ENCODE peak calls at places on chromosome 9, in seven cellular contexts. T is neural progenitor cell, H is HL-60, N is tibial artery, L is IMR-90, S is HFF-Myc, O is WERI-Rb-1. I is an unnamed sample.

GRCh38 chr9:78439192-78439865 is 142.4 kb downstream of the PSAT1 start:
- DNase-seq in L (peak), N (peak), H (peak), O (peak), T (peak), S (peak), I (peak)

GRCh38 chr9:95124582-95125359 is 192.7 kb downstream of the FANCC start:
- DNase-seq in N (no peak), H (no peak), T (peak), S (no peak), L (no peak), O (peak), I (no peak)

GRCh38 chr9:81570083-81570482 is 119.3 kb downstream of the TLE1 start:
- DNase-seq in H (no peak), T (no peak), O (no peak), L (no peak), N (no peak), S (no peak), I (no peak)

GRCh38 chr9:34578241-34579096 is 11.1 kb downstream of the CNTFR start:
- DNase-seq in T (peak), O (peak), H (no peak), L (peak), N (no peak), S (no peak), I (no peak)

GRCh38 chr9:113578877-113579269 is 115.3 kb downstream of the RGS3 start:
- DNase-seq in H (peak), N (no peak), T (no peak), O (no peak), S (peak), L (peak), I (peak)

GRCh38 chr9:6973762-6974161 is 216.0 kb downstream of the KDM4C start:
- DNase-seq in S (no peak), T (no peak), O (no peak), L (peak), N (no peak), H (peak), I (no peak)

GRCh38 chr9:87007711-87008360 is 60.5 kb upstream of the GAS1 start:
- DNase-seq in S (peak), T (no peak), H (no peak), N (no peak), O (no peak), L (peak), I (peak)

GRCh38 chr9:3768698-3769458 is 243.1 kb upstream of the RFX3 start:
- DNase-seq in O (no peak), H (no peak), T (no peak), S (no peak), N (no peak), L (peak), I (no peak)

GRCh38 chr9:131709741-131710499 is 30.0 kb downstream of the RAPGEF1 start:
- DNase-seq in N (no peak), T (peak), S (no peak), O (no peak), H (no peak), L (peak), I (no peak)

GRCh38 chr9:111016046-111017026 is 21.9 kb downstream of the LPAR1 start:
- DNase-seq in H (no peak), L (peak), N (no peak), S (no peak), T (no peak), O (no peak), I (no peak)

GRCh38 chr9:3262831-3263544 is 262.8 kb downstream of the RFX3 start:
- DNase-seq in H (no peak), N (no peak), O (no peak), S (no peak), T (no peak), L (no peak), I (no peak)

GRCh38 chr9:91193658-91194391 is 167.9 kb downstream of the AUH start:
- DNase-seq in T (peak), S (no peak), O (peak), L (peak), H (peak), N (peak), I (peak)

DNA sequence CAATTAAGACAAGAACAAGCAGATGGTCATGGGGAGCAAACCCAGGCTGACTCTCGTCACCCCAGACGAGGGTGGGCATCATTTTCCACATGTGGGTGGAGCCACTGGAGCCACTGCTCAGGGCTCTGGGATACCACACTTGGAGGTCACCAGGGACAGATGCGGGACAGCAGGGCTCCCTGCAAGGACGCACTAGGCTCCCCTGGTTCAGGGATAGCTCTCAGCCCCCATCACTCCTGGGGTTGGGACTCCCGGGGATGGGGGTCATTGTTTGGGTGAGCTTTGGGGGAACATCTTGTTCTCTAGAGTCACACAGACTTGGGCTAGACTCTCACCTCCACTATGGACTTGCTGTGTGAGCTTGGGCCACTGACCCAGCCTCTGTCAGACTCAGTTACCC is 57.8 kb downstream of the GTF3C4 start:
- DNase-seq in L (no peak), H (no peak), T (no peak), S (no peak), N (no peak), O (no peak), I (no peak)
- TF ChIP-seq CTCF in L (no peak), H (no peak), T (no peak), S (no peak), N (no peak), O (no peak), I (no peak)

GRCh38 chr9:12703996-12704395 is 10.8 kb downstream of the TYRP1 start:
- DNase-seq in S (no peak), N (no peak), L (peak), O (no peak), H (no peak), T (no peak), I (no peak)

GRCh38 chr9:12705738-12706391 is 12.7 kb downstream of the TYRP1 start:
- DNase-seq in H (no peak), T (no peak), L (no peak), S (no peak), O (no peak), N (no peak), I (no peak)

GRCh38 chr9:12698986-12699385 is 5.8 kb downstream of the TYRP1 start:
- DNase-seq in S (no peak), H (no peak), O (no peak), L (no peak), T (no peak), N (no peak), I (no peak)

GRCh38 chr9:12699529-12699928 is 6.3 kb downstream of the TYRP1 start:
- DNase-seq in O (no peak), T (no peak), S (no peak), H (no peak), L (peak), N (no peak), I (no peak)

GRCh38 chr9:12702160-12702758 is 9.1 kb downstream of the TYRP1 start:
- DNase-seq in H (no peak), L (peak), N (no peak), S (no peak), O (peak), T (peak), I (no peak)
- TF ChIP-seq CTCF in H (no peak), L (peak), N (peak), S (peak), O (peak), T (peak), I (peak)

DNA sequence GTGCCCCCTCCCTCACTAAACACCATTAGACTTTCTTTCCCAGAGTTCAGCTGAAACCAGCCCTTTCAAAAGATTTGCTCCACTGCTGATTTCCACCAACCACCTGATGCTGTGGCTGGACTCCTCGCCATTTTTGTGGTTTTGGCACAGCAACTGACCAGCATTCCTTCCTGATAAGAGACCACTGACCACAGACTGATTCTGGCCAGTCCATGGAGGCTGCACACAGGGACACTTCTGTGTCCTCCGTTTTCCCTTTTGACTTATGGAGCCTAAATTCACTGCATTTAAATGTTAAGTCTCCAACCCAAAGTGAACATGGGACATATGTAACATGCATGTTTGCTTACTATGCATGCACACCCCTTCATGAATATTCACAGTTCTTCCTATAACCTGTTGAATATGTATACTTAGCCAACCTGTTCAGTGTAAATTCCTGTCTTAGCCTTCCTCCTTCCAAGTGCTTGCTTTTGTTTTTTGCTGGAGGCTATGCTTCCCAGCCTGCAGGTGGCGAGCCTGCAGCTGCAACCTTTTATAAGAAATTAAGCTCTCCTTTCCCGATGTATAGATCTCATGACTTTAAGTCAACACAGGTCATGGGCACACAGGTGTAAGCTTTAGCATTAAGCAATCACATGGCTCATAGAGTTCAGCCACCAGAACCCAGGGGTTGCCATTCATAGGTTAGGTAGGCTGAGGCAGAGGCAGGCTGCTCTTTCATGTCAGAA is 78.7 kb downstream of the ACTL7B start:
- DNase-seq in H (no peak), N (no peak), T (no peak), O (peak), L (peak), S (no peak), I (no peak)
- TF ChIP-seq CTCF in H (no peak), N (no peak), T (peak), O (peak), L (no peak), S (peak), I (peak)

GRCh38 chr9:133237271-133237731 is 28.3 kb upstream of the OBP2B start:
- DNase-seq in S (no peak), H (no peak), T (no peak), L (no peak), O (no peak), N (no peak), I (no peak)

GRCh38 chr9:133238272-133238850 is 29.3 kb upstream of the OBP2B start:
- DNase-seq in H (no peak), S (no peak), O (no peak), N (no peak), T (peak), L (no peak), I (no peak)

GRCh38 chr9:133239533-133240090 is 30.6 kb upstream of the OBP2B start:
- DNase-seq in N (no peak), L (no peak), T (no peak), O (no peak), H (no peak), S (no peak), I (no peak)

GRCh38 chr9:133236291-133237071 is 27.4 kb upstream of the OBP2B start:
- DNase-seq in L (no peak), O (no peak), N (peak), T (no peak), S (no peak), H (no peak), I (no peak)

GRCh38 chr9:133238851-133239532 is 29.9 kb upstream of the OBP2B start:
- DNase-seq in S (no peak), L (peak), T (peak), O (peak), N (no peak), H (peak), I (no peak)
- TF ChIP-seq CTCF in S (peak), L (peak), T (peak), O (peak), N (peak), H (peak), I (peak)

GRCh38 chr9:16154570-16155078 is 601.8 kb downstream of the CCDC171 start:
- DNase-seq in T (peak), H (no peak), N (no peak), S (no peak), O (peak), L (no peak), I (no peak)
- TF ChIP-seq CTCF in T (peak), H (no peak), N (no peak), S (no peak), O (peak), L (no peak), I (peak)

GRCh38 chr9:14111670-14112069 is 202.3 kb downstream of the NFIB start:
- DNase-seq in O (no peak), N (no peak), L (peak), T (no peak), S (no peak), H (no peak), I (no peak)

GRCh38 chr9:14104501-14104900 is 209.4 kb downstream of the NFIB start:
- DNase-seq in H (no peak), S (no peak), O (no peak), L (no peak), T (no peak), N (no peak), I (no peak)

GRCh38 chr9:14106699-14107098 is 207.2 kb downstream of the NFIB start:
- DNase-seq in H (no peak), S (no peak), O (no peak), T (no peak), L (no peak), N (no peak), I (no peak)

GRCh38 chr9:14107495-14107894 is 206.4 kb downstream of the NFIB start:
- DNase-seq in O (no peak), H (no peak), L (no peak), T (no peak), N (no peak), S (no peak), I (no peak)

DNA sequence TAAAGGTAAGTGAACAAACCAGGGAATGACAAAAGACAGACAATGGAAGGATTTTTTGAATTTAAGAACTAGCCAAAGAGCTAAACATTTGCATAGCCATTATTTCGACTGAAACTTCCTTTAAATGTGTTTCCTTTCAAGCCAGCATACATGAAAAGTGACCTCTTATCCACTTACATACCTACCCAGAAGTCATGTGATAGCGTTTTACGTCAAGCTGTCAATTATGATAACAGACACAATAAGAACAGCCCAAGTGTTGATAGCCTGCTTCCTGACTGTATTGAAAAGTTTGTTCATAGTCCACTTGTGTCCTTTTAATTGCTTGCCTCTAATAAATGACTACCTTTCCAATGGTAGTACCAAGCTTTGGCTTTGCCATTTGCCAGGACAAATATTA is 206.0 kb downstream of the NFIB start:
- DNase-seq in T (no peak), O (no peak), S (no peak), N (no peak), L (no peak), H (no peak), I (no peak)
- TF ChIP-seq CTCF in T (no peak), O (no peak), S (no peak), N (no peak), L (no peak), H (no peak), I (no peak)

DNA sequence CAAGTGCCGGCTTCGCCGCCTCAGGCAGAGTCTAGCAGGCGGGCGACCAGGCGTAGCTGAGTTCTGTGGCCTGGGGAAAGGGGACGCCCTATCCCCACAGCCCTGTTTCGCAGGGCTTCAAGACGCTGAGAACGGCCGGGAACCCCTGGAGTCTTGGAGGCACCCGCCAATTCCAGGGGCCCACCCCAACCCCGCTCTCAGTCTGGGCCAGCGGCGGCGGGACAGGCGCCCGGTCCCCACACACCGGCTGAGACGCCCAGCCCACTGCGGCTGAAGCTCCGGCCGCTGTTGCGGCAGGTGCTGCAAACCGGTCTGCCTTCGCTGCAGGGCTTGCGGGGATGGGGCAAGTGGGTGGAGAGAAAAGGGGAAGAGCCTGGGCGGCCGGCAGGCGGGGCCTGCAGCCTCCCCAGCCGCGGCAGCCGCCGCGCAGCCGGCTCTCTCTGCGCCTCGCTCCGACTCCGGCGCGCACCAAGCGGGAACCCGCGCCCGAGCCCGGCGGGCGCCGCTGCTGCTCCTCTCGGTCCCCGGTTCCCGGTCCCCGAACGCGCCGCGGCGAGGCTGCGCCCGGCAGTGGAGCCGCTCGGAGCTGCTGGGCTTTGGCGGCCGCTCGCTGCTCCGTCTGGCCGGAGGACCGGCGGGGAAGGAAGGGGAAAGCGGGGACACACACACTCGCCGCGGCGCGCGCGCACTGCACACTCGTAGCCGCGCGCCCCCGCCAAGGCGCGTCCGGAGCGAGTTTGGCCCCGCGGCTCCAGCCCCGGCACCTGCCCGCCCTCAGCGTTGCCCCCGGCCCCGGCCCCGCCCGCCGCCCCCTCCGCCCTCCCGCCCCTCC is at the start of gene PIP5K1B:
- DNase-seq in N (peak), H (peak), L (peak), O (peak), T (peak), S (no peak), I (no peak)
- TF ChIP-seq CTCF in N (no peak), H (no peak), L (no peak), O (no peak), T (no peak), S (no peak), I (no peak)

GRCh38 chr9:136944519-136945332 is at the start of the genes C8G and FBXW5:
- DNase-seq in S (peak), O (peak), N (peak), T (peak), H (peak), L (peak), I (peak)

GRCh38 chr9:136944094-136944518 is 432 bp downstream of the FBXW5 start:
- DNase-seq in N (no peak), T (no peak), L (peak), H (peak), S (no peak), O (no peak), I (no peak)

GRCh38 chr9:136942112-136942880 is 2.2 kb downstream of the FBXW5 start:
- DNase-seq in N (peak), S (no peak), L (no peak), T (no peak), H (no peak), O (no peak), I (no peak)

GRCh38 chr9:136942881-136943230 is 1.7 kb downstream of the FBXW5 start:
- DNase-seq in L (no peak), T (no peak), H (no peak), N (peak), O (no peak), S (no peak), I (no peak)

DNA sequence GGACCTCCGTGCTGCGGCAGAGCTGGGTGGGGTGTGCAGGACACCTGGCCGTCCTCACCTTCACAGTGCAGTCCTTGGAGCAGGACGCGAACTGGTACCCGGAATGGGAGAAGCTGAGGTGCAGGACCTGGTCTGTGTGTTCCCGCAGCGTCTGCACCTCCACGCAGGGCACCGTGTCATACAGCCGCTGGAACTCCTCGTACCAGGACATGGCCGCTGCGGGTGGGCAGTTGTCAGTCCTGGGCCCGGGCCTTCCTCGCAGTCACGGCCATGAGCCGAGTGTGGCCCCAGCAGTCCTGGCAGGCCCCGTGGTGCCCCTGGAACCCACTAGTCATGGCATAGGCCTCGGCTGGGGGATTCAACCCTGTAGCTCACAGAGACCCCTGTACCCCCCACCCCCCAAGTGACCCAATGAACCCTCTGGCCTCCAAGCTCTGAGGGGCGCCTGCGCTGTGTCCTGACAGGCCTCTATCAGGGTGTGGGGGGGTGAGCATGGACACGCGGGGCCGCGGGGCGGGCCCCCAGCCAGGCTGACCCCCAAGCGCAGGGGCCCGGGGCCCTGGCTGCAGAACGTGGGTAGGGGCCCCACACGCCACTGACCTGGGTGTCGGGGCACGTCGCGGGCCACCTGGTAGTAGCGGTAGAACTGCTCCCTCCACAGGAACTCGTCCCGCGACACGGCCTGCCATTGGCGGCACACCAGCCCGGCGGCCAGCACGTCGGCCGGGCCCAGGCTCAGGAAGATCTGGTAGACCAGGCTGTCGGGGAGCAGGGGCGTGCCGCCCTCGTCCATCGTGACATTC is 1.0 kb downstream of the FBXW5 start:
- DNase-seq in H (peak), T (peak), L (no peak), S (no peak), O (no peak), N (peak), I (no peak)
- TF ChIP-seq CTCF in H (no peak), T (no peak), L (no peak), S (no peak), O (no peak), N (no peak), I (no peak)

I was measured in AG04449.